ENCODE peak calls at places on chromosomes 3 and 15, in ten cellular contexts. X is GM12865, H is SW480, P is progenitor cell of endocrine pancreas, I is heart left ventricle, B is NCI-H1417, F is neural crest cell, C is left lung, R is T-helper 17 cell, S is mesendoderm. G is an unnamed sample.
A peak's percentile ranks its signal among the peaks of the same experiment; 100 is the strongest.

GRCh38 chr3:111412656-111413055 is 129.3 kb upstream of the CD96 start:
- DNase-seq in S (no peak), I (no peak), P (no peak), F (no peak), C (no peak), B (no peak), X (no peak), R (no peak), H (no peak), G (no peak)

GRCh38 chr3:64518950-64519349 is 168.8 kb downstream of the ADAMTS9 start:
- DNase-seq in X (no peak), R (no peak), F (no peak), H (no peak), P (no peak), C (no peak), I (no peak), B (no peak), S (no peak), G (peak; percentile 8)

GRCh38 chr3:107803170-107803569 is 280.4 kb downstream of the BBX start:
- DNase-seq in F (no peak), C (no peak), I (no peak), S (no peak), X (no peak), H (no peak), R (no peak), B (no peak), P (no peak), G (no peak)

GRCh38 chr15:23002920-23003319 is 22.8 kb upstream of the CYFIP1 start:
- DNase-seq in R (no peak), H (no peak), P (no peak), I (no peak), S (no peak), C (no peak), F (no peak), B (no peak), X (no peak), G (no peak)

GRCh38 chr3:190183121-190183520 is 62.4 kb upstream of the P3H2 start:
- DNase-seq in X (peak; percentile 76), F (no peak), P (no peak), S (peak; percentile 84), H (no peak), I (no peak), R (no peak), B (peak; percentile 76), C (no peak), G (no peak)

GRCh38 chr3:152176998-152177397 is 91.7 kb upstream of the MBNL1 start:
- DNase-seq in H (no peak), F (no peak), I (no peak), P (no peak), C (no peak), X (no peak), S (no peak), R (no peak), B (no peak), G (no peak)

GRCh38 chr15:33490703-33491102 is 179.9 kb downstream of the RYR3 start:
- DNase-seq in S (no peak), R (no peak), P (no peak), C (no peak), I (peak; percentile 22), X (no peak), F (no peak), H (no peak), B (no peak), G (no peak)

GRCh38 chr3:6861331-6861988 is 545 bp downstream of the GRM7 start:
- DNase-seq in F (peak; percentile 22), H (no peak), X (no peak), S (peak; percentile 57), I (no peak), B (peak; percentile 34), C (no peak), R (no peak), P (no peak), G (no peak)

GRCh38 chr3:97971679-97972567 is at the start of gene RIOX2:
- DNase-seq in H (peak; percentile 72), F (peak; percentile 41), C (peak; percentile 78), X (peak; percentile 89), I (peak; percentile 75), R (peak; percentile 58), P (peak; percentile 42), B (peak; percentile 79), S (peak; percentile 87), G (peak; percentile 26)

G was measured in HS-5.